ENCODE peak calls at places on chromosome 10, in five cellular contexts. J is lung, C is PC-3, W is AG08395, U is activated T-helper 1 cell treated with Interleukin-2 at 50 U/mL for 16 hours. E is an unnamed sample.

GRCh38 chr10:13453896-13454295 is 74.9 kb downstream of the BEND7 start:
- DNase-seq in J (peak; percentile 29), C (no peak), W (no peak), U (no peak), E (no peak)

GRCh38 chr10:126130291-126130710 is 233.9 kb downstream of the FANK1 start:
- DNase-seq in J (no peak), C (no peak), W (peak; percentile 66), U (no peak), E (no peak)

GRCh38 chr10:87671416-87671815 is 11.7 kb downstream of the PAPSS2 start:
- DNase-seq in J (no peak), C (no peak), W (no peak), U (no peak), E (no peak)

GRCh38 chr10:1132584-1132983 is 76.4 kb downstream of the WDR37 start:
- DNase-seq in J (no peak), C (no peak), W (no peak), U (no peak), E (no peak)

GRCh38 chr10:71725998-71726672 is 6.6 kb upstream of the C10orf105 start:
- DNase-seq in J (no peak), C (peak; percentile 49), W (peak; percentile 42), U (peak; percentile 25), E (peak; percentile 46)

GRCh38 chr10:118832242-118832651 is 77.5 kb upstream of the CACUL1 start:
- DNase-seq in J (peak; percentile 36), C (no peak), W (peak; percentile 64), U (no peak), E (no peak)

GRCh38 chr10:24851595-24851994 is 100.8 kb downstream of the PRTFDC1 start:
- DNase-seq in J (peak; percentile 65), C (no peak), W (no peak), U (no peak), E (no peak)

GRCh38 chr10:130250127-130250526 is 113.9 kb downstream of the GLRX3 start:
- DNase-seq in J (no peak), C (no peak), W (no peak), U (no peak), E (no peak)

GRCh38 chr10:6037422-6037821 is 24.7 kb downstream of the IL2RA start:
- DNase-seq in J (peak; percentile 17), C (no peak), W (no peak), U (no peak), E (no peak)

GRCh38 chr10:46552526-46553237 is 3.8 kb downstream of the GPRIN2 start:
- DNase-seq in J (peak; percentile 28), C (no peak), W (no peak), U (no peak), E (no peak)

GRCh38 chr10:130053561-130053960 is 57.1 kb downstream of the C10orf143 start:
- DNase-seq in J (no peak), C (no peak), W (peak; percentile 91), U (no peak), E (no peak)

GRCh38 chr10:115696747-115697146 is 576.3 kb downstream of the GFRA1 start:
- DNase-seq in J (no peak), C (no peak), W (no peak), U (no peak), E (no peak)

GRCh38 chr10:100728928-100729876 is 16.2 kb upstream of the PAX2 start:
- DNase-seq in J (no peak), C (peak; percentile 48), W (peak; percentile 35), U (no peak), E (no peak)

GRCh38 chr10:80596391-80597257 is 58.9 kb downstream of the SH2D4B start:
- DNase-seq in J (no peak), C (peak; percentile 41), W (peak; percentile 49), U (no peak), E (peak; percentile 36)

GRCh38 chr10:79066460-79067240 is 2.1 kb upstream of the ZMIZ1 start:
- DNase-seq in J (no peak), C (peak; percentile 94), W (peak; percentile 58), U (no peak), E (no peak)

GRCh38 chr10:29612657-29613056 is 22.1 kb downstream of the SVIL start:
- DNase-seq in J (no peak), C (no peak), W (no peak), U (no peak), E (no peak)

GRCh38 chr10:98384531-98385133 is 30.4 kb downstream of the PYROXD2 start:
- DNase-seq in J (no peak), C (no peak), W (no peak), U (no peak), E (no peak)

GRCh38 chr10:123613346-123613850 is 52.8 kb upstream of the GPR26 start:
- DNase-seq in J (no peak), C (no peak), W (no peak), U (no peak), E (no peak)

GRCh38 chr10:27513451-27514191 is 9.5 kb downstream of the RAB18 start:
- DNase-seq in J (no peak), C (peak; percentile 77), W (peak; percentile 62), U (no peak), E (no peak)

GRCh38 chr10:89207181-89207800 is at the start of gene CH25H:
- DNase-seq in J (peak; percentile 71), C (peak; percentile 14), W (peak; percentile 71), U (no peak), E (no peak)

GRCh38 chr10:57657164-57657765 is 610.4 kb downstream of the IPMK start:
- DNase-seq in J (no peak), C (peak; percentile 89), W (peak; percentile 30), U (no peak), E (no peak)

GRCh38 chr10:129466703-129467345 is at the start of gene MGMT:
- DNase-seq in J (peak; percentile 95), C (peak; percentile 79), W (peak; percentile 99), U (peak; percentile 97), E (peak; percentile 99)

GRCh38 chr10:94192333-94192732 is 170.4 kb downstream of the NOC3L start:
- DNase-seq in J (no peak), C (no peak), W (no peak), U (no peak), E (no peak)